ENCODE peak calls at places on chromosome 6, in five cellular contexts. One of them, this sample, is unnamed. For H3K36me3, the result is how much of the 10 kb centered on the place peaks cover.

GRCh38 chr6:13787146-13787545 is 27.2 kb downstream of the MCUR1 start:
- DNase-seq in bronchial epithelial cell: no peak
- DNase-seq in mammary epithelial cell: no peak
- DNase-seq in spleen: no peak
- DNase-seq in OCI-LY7: no peak
- DNase-seq in this sample: no peak

GRCh38 chr6:99330159-99330558 is 19.3 kb downstream of the FAXC start:
- DNase-seq in bronchial epithelial cell: peak
- DNase-seq in mammary epithelial cell: peak
- DNase-seq in spleen: no peak
- DNase-seq in OCI-LY7: peak
- DNase-seq in this sample: no peak

GRCh38 chr6:80161438-80161837 is 55.0 kb downstream of the BCKDHB start:
- DNase-seq in bronchial epithelial cell: no peak
- DNase-seq in mammary epithelial cell: no peak
- DNase-seq in spleen: no peak
- DNase-seq in OCI-LY7: no peak
- DNase-seq in this sample: no peak

GRCh38 chr6:159968295-159969203 is at the start of gene IGF2R:
- DNase-seq in bronchial epithelial cell: no peak
- DNase-seq in mammary epithelial cell: peak
- DNase-seq in spleen: peak
- DNase-seq in OCI-LY7: peak
- DNase-seq in this sample: peak

GRCh38 chr6:98514073-98514720 is 320.2 kb upstream of the POU3F2 start:
- DNase-seq in bronchial epithelial cell: no peak
- DNase-seq in mammary epithelial cell: no peak
- DNase-seq in spleen: no peak
- DNase-seq in OCI-LY7: no peak
- DNase-seq in this sample: no peak

GRCh38 chr6:12751694-12752304 is 35.2 kb downstream of the PHACTR1 start:
- DNase-seq in bronchial epithelial cell: peak
- DNase-seq in mammary epithelial cell: peak
- DNase-seq in spleen: no peak
- DNase-seq in OCI-LY7: peak
- DNase-seq in this sample: no peak

GRCh38 chr6:1596088-1596852 is 13.4 kb upstream of the FOXC1 start:
- DNase-seq in bronchial epithelial cell: no peak
- DNase-seq in mammary epithelial cell: peak
- DNase-seq in spleen: peak
- DNase-seq in OCI-LY7: peak
- DNase-seq in this sample: peak

GRCh38 chr6:45626087-45626891 is 248.6 kb upstream of the SUPT3H start:
- DNase-seq in bronchial epithelial cell: peak
- DNase-seq in mammary epithelial cell: peak
- DNase-seq in spleen: no peak
- DNase-seq in OCI-LY7: no peak
- DNase-seq in this sample: no peak

GRCh38 chr6:17250237-17250636 is 30.9 kb upstream of the RBM24 start:
- DNase-seq in bronchial epithelial cell: no peak
- DNase-seq in mammary epithelial cell: no peak
- DNase-seq in spleen: no peak
- DNase-seq in OCI-LY7: no peak
- DNase-seq in this sample: no peak
- TF ChIP-seq CTCF in bronchial epithelial cell: no peak
- TF ChIP-seq CTCF in mammary epithelial cell: no peak
- TF ChIP-seq CTCF in spleen: no peak
- TF ChIP-seq CTCF in OCI-LY7: no peak
- TF ChIP-seq CTCF in this sample: no peak

DNA sequence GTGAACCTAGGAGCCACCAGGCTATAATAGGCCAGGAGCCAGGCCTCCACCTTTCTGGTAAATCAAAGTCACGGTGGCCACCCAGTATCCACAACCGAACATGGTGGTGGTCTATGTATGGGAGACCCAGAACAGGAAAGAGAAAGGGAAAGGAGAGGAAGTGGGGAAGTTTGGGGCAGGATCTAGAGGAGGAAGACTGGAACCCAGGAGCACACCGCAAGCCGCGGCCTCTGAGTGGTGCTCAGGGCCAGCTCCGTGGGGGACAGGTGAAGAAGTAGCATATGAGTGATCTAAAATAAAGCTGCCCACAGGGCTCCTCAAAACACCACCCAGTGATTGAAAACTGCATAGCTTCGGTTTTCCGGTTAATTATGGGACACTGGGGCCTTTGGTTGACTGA is 214.8 kb downstream of the ZDHHC14 start:
- DNase-seq in bronchial epithelial cell: no peak
- DNase-seq in mammary epithelial cell: no peak
- DNase-seq in spleen: peak
- DNase-seq in OCI-LY7: no peak
- DNase-seq in this sample: no peak
- H3K36me3 ChIP-seq in bronchial epithelial cell: under half
- H3K36me3 ChIP-seq in mammary epithelial cell: under half
- H3K36me3 ChIP-seq in spleen: under half
- H3K36me3 ChIP-seq in OCI-LY7: under half
- H3K36me3 ChIP-seq in this sample: under half

GRCh38 chr6:43454290-43455033 is 886 bp downstream of the DLK2 start:
- DNase-seq in bronchial epithelial cell: peak
- DNase-seq in mammary epithelial cell: peak
- DNase-seq in spleen: peak
- DNase-seq in OCI-LY7: peak
- DNase-seq in this sample: peak
- TF ChIP-seq CTCF in bronchial epithelial cell: peak
- TF ChIP-seq CTCF in mammary epithelial cell: peak
- TF ChIP-seq CTCF in spleen: peak
- TF ChIP-seq CTCF in OCI-LY7: peak
- TF ChIP-seq CTCF in this sample: peak

GRCh38 chr6:82237013-82237412 is 10.5 kb downstream of the IBTK start:
- DNase-seq in bronchial epithelial cell: no peak
- DNase-seq in mammary epithelial cell: no peak
- DNase-seq in spleen: no peak
- DNase-seq in OCI-LY7: no peak
- DNase-seq in this sample: no peak
- H3K36me3 ChIP-seq in bronchial epithelial cell: under half
- H3K36me3 ChIP-seq in mammary epithelial cell: under half
- H3K36me3 ChIP-seq in spleen: half or more
- H3K36me3 ChIP-seq in OCI-LY7: half or more
- H3K36me3 ChIP-seq in this sample: half or more

GRCh38 chr6:144090384-144090783 is 5.0 kb downstream of the SF3B5 start:
- DNase-seq in bronchial epithelial cell: no peak
- DNase-seq in mammary epithelial cell: no peak
- DNase-seq in spleen: no peak
- DNase-seq in OCI-LY7: no peak
- DNase-seq in this sample: no peak
- TF ChIP-seq CTCF in bronchial epithelial cell: no peak
- TF ChIP-seq CTCF in mammary epithelial cell: no peak
- TF ChIP-seq CTCF in spleen: no peak
- TF ChIP-seq CTCF in OCI-LY7: peak
- TF ChIP-seq CTCF in this sample: no peak

DNA sequence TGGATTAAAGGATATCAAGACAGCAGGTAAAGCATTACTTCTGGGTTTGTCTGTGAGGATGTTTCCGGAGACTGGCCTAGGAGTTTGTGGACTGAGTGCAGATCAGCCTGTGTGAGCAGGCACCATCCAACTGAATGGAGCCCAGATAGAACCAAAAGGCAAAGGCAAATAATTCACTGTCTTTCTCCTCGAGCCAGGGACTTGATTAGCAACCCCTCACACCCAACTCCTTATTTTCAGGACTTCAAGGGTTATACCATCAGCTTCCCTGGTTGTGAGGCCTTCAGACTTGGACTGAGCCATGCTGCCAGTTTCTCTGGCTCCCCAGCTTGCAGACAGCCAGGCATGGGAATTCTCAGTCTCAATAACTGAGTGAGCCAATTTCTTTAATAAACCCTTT is 19.3 kb downstream of the PSMB1 start:
- DNase-seq in bronchial epithelial cell: no peak
- DNase-seq in mammary epithelial cell: no peak
- DNase-seq in spleen: no peak
- DNase-seq in OCI-LY7: no peak
- DNase-seq in this sample: no peak
- H3K36me3 ChIP-seq in bronchial epithelial cell: under half
- H3K36me3 ChIP-seq in mammary epithelial cell: under half
- H3K36me3 ChIP-seq in spleen: half or more
- H3K36me3 ChIP-seq in OCI-LY7: half or more
- H3K36me3 ChIP-seq in this sample: half or more

DNA sequence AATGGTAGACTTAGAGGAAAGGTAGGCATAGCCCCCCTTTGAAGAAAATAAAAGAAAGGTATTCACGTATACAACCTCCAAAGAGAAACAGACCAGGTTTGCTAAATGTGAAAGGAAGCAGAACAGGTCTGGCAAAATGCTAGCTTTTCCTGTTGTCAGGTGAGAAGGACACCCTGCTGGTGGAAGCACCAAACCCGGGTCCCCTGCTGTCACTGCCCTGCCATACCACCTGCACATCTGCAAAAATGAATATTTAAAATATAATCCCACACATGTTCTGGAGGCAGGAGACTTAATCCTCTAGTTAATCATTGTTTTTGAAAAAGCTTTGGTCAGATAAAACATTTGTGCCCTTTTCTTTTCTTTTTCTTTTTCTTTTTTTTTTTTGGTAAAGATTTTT is 48.9 kb upstream of the OLIG3 start:
- DNase-seq in bronchial epithelial cell: no peak
- DNase-seq in mammary epithelial cell: no peak
- DNase-seq in spleen: no peak
- DNase-seq in OCI-LY7: no peak
- DNase-seq in this sample: no peak
- TF ChIP-seq CTCF in bronchial epithelial cell: no peak
- TF ChIP-seq CTCF in mammary epithelial cell: no peak
- TF ChIP-seq CTCF in spleen: no peak
- TF ChIP-seq CTCF in OCI-LY7: no peak
- TF ChIP-seq CTCF in this sample: no peak

DNA sequence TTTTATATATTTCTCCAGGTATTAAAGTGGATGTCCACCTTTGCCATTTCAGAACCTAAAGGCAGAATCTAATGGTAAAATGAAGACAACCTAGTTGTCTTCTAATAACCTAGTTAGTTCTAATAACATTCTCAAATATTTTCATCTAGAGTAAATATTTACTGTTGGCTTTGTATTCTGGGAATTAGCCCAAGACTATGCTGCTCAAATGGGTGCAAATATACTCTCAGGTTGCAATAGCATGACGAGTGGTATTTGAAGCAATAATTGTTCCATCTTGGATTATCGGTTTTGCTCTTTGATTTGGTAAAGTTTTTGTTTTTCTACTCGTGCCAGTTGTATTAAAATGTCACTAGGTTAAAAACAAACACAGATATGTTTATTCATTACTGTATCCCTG is 21.0 kb upstream of the RSPH4A start:
- DNase-seq in bronchial epithelial cell: no peak
- DNase-seq in mammary epithelial cell: no peak
- DNase-seq in spleen: no peak
- DNase-seq in OCI-LY7: no peak
- DNase-seq in this sample: no peak
- H3K36me3 ChIP-seq in bronchial epithelial cell: under half
- H3K36me3 ChIP-seq in mammary epithelial cell: under half
- H3K36me3 ChIP-seq in spleen: half or more
- H3K36me3 ChIP-seq in OCI-LY7: half or more
- H3K36me3 ChIP-seq in this sample: half or more

GRCh38 chr6:143027058-143027457 is 33.6 kb upstream of the AIG1 start:
- DNase-seq in bronchial epithelial cell: peak
- DNase-seq in mammary epithelial cell: no peak
- DNase-seq in spleen: peak
- DNase-seq in OCI-LY7: peak
- DNase-seq in this sample: peak
- TF ChIP-seq CTCF in bronchial epithelial cell: peak
- TF ChIP-seq CTCF in mammary epithelial cell: peak
- TF ChIP-seq CTCF in spleen: peak
- TF ChIP-seq CTCF in OCI-LY7: peak
- TF ChIP-seq CTCF in this sample: peak